ENCODE peak calls at places on chromosomes 5 and 9, in seven cellular contexts. One of them, this sample, is unnamed.

GRCh38 chr5:52063186-52063585 is 679.9 kb downstream of the ISL1 start:
- DNase-seq in HCT116: no peak
- DNase-seq in K562: no peak
- DNase-seq in A549: no peak
- DNase-seq in GM23338: no peak
- DNase-seq in SK-N-SH: no peak
- DNase-seq in HepG2: no peak
- DNase-seq in this sample: no peak

GRCh38 chr9:136228107-136228875 is 17.3 kb downstream of the QSOX2 start:
- DNase-seq in HCT116: peak
- DNase-seq in GM23338: no peak
- DNase-seq in A549: peak
- DNase-seq in K562: no peak
- DNase-seq in HepG2: peak
- DNase-seq in SK-N-SH: no peak
- DNase-seq in this sample: no peak

GRCh38 chr5:94693043-94693822 is 74.8 kb downstream of the SLF1 start:
- DNase-seq in HepG2: peak
- DNase-seq in K562: no peak
- DNase-seq in SK-N-SH: peak
- DNase-seq in A549: no peak
- DNase-seq in HCT116: peak
- DNase-seq in GM23338: peak
- DNase-seq in this sample: no peak

GRCh38 chr9:18979367-18979766 is 53.6 kb downstream of the SAXO1 start:
- DNase-seq in HCT116: no peak
- DNase-seq in GM23338: no peak
- DNase-seq in HepG2: no peak
- DNase-seq in K562: no peak
- DNase-seq in SK-N-SH: no peak
- DNase-seq in A549: no peak
- DNase-seq in this sample: no peak

GRCh38 chr5:158124606-158125316 is 265.8 kb upstream of the CLINT1 start:
- DNase-seq in HepG2: no peak
- DNase-seq in SK-N-SH: no peak
- DNase-seq in HCT116: no peak
- DNase-seq in K562: no peak
- DNase-seq in A549: no peak
- DNase-seq in GM23338: peak
- DNase-seq in this sample: no peak

GRCh38 chr5:123215929-123216702 is 127.1 kb downstream of the PRDM6 start:
- DNase-seq in GM23338: peak
- DNase-seq in A549: no peak
- DNase-seq in HepG2: no peak
- DNase-seq in HCT116: peak
- DNase-seq in K562: no peak
- DNase-seq in SK-N-SH: no peak
- DNase-seq in this sample: no peak

GRCh38 chr5:150253416-150254208 is 36.0 kb downstream of the CAMK2A start:
- DNase-seq in K562: no peak
- DNase-seq in A549: no peak
- DNase-seq in HepG2: no peak
- DNase-seq in GM23338: peak
- DNase-seq in SK-N-SH: no peak
- DNase-seq in HCT116: no peak
- DNase-seq in this sample: no peak

GRCh38 chr9:120916573-120916972 is 10.0 kb downstream of the TRAF1 start:
- DNase-seq in HCT116: no peak
- DNase-seq in K562: no peak
- DNase-seq in GM23338: peak
- DNase-seq in A549: no peak
- DNase-seq in HepG2: no peak
- DNase-seq in SK-N-SH: peak
- DNase-seq in this sample: no peak

GRCh38 chr9:92807757-92808725 is 43.4 kb upstream of the BICD2 start:
- DNase-seq in GM23338: peak
- DNase-seq in SK-N-SH: peak
- DNase-seq in K562: no peak
- DNase-seq in HCT116: no peak
- DNase-seq in HepG2: no peak
- DNase-seq in A549: no peak
- DNase-seq in this sample: no peak

GRCh38 chr9:21777701-21778100 is 24.7 kb upstream of the MTAP start:
- DNase-seq in HepG2: no peak
- DNase-seq in GM23338: peak
- DNase-seq in HCT116: peak
- DNase-seq in K562: no peak
- DNase-seq in SK-N-SH: no peak
- DNase-seq in A549: no peak
- DNase-seq in this sample: no peak

GRCh38 chr9:111851536-111851935 is 45.1 kb upstream of the UGCG start:
- DNase-seq in GM23338: peak
- DNase-seq in K562: peak
- DNase-seq in HCT116: peak
- DNase-seq in SK-N-SH: no peak
- DNase-seq in A549: peak
- DNase-seq in HepG2: no peak
- DNase-seq in this sample: no peak

GRCh38 chr5:179451813-179452196 is 98.5 kb upstream of the RUFY1 start:
- DNase-seq in K562: no peak
- DNase-seq in SK-N-SH: no peak
- DNase-seq in A549: no peak
- DNase-seq in GM23338: no peak
- DNase-seq in HCT116: no peak
- DNase-seq in HepG2: no peak
- DNase-seq in this sample: no peak

GRCh38 chr9:116647515-116647809 is 39.6 kb upstream of the TRIM32 start:
- DNase-seq in HepG2: no peak
- DNase-seq in K562: no peak
- DNase-seq in SK-N-SH: no peak
- DNase-seq in HCT116: no peak
- DNase-seq in A549: no peak
- DNase-seq in GM23338: no peak
- DNase-seq in this sample: no peak

GRCh38 chr9:114928092-114928491 is 2.3 kb downstream of the TNFSF8 start:
- DNase-seq in K562: no peak
- DNase-seq in HCT116: no peak
- DNase-seq in SK-N-SH: no peak
- DNase-seq in GM23338: no peak
- DNase-seq in A549: no peak
- DNase-seq in HepG2: no peak
- DNase-seq in this sample: no peak

GRCh38 chr9:96587295-96587694 is 32.3 kb downstream of the CDC14B start:
- DNase-seq in GM23338: no peak
- DNase-seq in HepG2: no peak
- DNase-seq in A549: no peak
- DNase-seq in HCT116: no peak
- DNase-seq in K562: no peak
- DNase-seq in SK-N-SH: no peak
- DNase-seq in this sample: no peak

GRCh38 chr5:143582176-143582575 is 178.7 kb upstream of the NR3C1 start:
- DNase-seq in A549: no peak
- DNase-seq in HepG2: no peak
- DNase-seq in SK-N-SH: no peak
- DNase-seq in K562: no peak
- DNase-seq in HCT116: no peak
- DNase-seq in GM23338: peak
- DNase-seq in this sample: no peak

GRCh38 chr5:136629125-136629790 is 263.9 kb upstream of the TRPC7 start:
- DNase-seq in HCT116: no peak
- DNase-seq in SK-N-SH: peak
- DNase-seq in A549: no peak
- DNase-seq in HepG2: no peak
- DNase-seq in GM23338: no peak
- DNase-seq in K562: no peak
- DNase-seq in this sample: no peak

GRCh38 chr5:172830876-172831662 is 3.0 kb upstream of the ERGIC1 start:
- DNase-seq in GM23338: no peak
- DNase-seq in HepG2: no peak
- DNase-seq in SK-N-SH: no peak
- DNase-seq in HCT116: no peak
- DNase-seq in K562: no peak
- DNase-seq in A549: no peak
- DNase-seq in this sample: no peak

GRCh38 chr9:124045076-124045829 is 33.7 kb downstream of the LHX2 start:
- DNase-seq in HepG2: no peak
- DNase-seq in SK-N-SH: peak
- DNase-seq in K562: no peak
- DNase-seq in HCT116: no peak
- DNase-seq in GM23338: peak
- DNase-seq in A549: no peak
- DNase-seq in this sample: no peak

GRCh38 chr5:77518304-77518703 is 26.2 kb upstream of the WDR41 start:
- DNase-seq in GM23338: peak
- DNase-seq in K562: peak
- DNase-seq in HCT116: peak
- DNase-seq in HepG2: peak
- DNase-seq in SK-N-SH: peak
- DNase-seq in A549: peak
- DNase-seq in this sample: no peak

GRCh38 chr9:6015278-6016157 is at the start of gene RANBP6:
- DNase-seq in K562: peak
- DNase-seq in A549: peak
- DNase-seq in HepG2: peak
- DNase-seq in HCT116: peak
- DNase-seq in SK-N-SH: peak
- DNase-seq in GM23338: peak
- DNase-seq in this sample: peak

GRCh38 chr9:88973281-88974045 is 17.8 kb upstream of the S1PR3 start:
- DNase-seq in K562: no peak
- DNase-seq in HCT116: no peak
- DNase-seq in HepG2: no peak
- DNase-seq in GM23338: peak
- DNase-seq in A549: no peak
- DNase-seq in SK-N-SH: peak
- DNase-seq in this sample: no peak

GRCh38 chr9:23829580-23830458 is 3.8 kb upstream of the ELAVL2 start:
- DNase-seq in A549: no peak
- DNase-seq in HepG2: peak
- DNase-seq in HCT116: no peak
- DNase-seq in GM23338: peak
- DNase-seq in SK-N-SH: no peak
- DNase-seq in K562: no peak
- DNase-seq in this sample: no peak

GRCh38 chr9:97528529-97529230 is 27.2 kb downstream of the TMOD1 start:
- DNase-seq in GM23338: peak
- DNase-seq in A549: no peak
- DNase-seq in SK-N-SH: no peak
- DNase-seq in HepG2: no peak
- DNase-seq in HCT116: no peak
- DNase-seq in K562: no peak
- DNase-seq in this sample: no peak

GRCh38 chr9:35726876-35727438 is 5.0 kb downstream of the TLN1 start:
- DNase-seq in GM23338: peak
- DNase-seq in HCT116: no peak
- DNase-seq in A549: no peak
- DNase-seq in SK-N-SH: no peak
- DNase-seq in HepG2: peak
- DNase-seq in K562: no peak
- DNase-seq in this sample: no peak

DNA sequence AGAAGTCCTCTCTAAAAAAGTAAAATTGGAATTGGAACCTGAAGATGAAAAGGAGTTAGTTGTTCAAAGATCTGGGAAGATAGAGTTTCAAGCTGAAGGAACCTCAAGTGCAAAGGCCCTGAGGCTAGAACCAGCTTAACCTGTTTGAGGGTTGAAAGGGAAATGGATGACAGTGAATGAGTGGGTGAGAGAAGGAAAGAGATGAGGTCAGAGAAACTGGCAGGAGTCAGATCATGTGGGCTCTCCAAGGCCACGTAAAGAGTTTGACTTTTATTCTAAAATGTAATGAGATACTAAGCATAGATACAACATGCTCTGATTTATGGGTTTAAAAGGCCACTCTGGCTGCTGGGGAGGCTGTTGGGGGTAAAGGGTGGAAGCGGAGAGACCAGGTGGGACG is 2.5 kb upstream of the RAD23B start:
- DNase-seq in SK-N-SH: no peak
- DNase-seq in K562: no peak
- DNase-seq in HCT116: peak
- DNase-seq in A549: no peak
- DNase-seq in HepG2: no peak
- DNase-seq in GM23338: peak
- DNase-seq in this sample: no peak
- H3K27ac ChIP-seq in SK-N-SH: no peak
- H3K27ac ChIP-seq in K562: no peak
- H3K27ac ChIP-seq in HCT116: peak
- H3K27ac ChIP-seq in A549: no peak
- H3K27ac ChIP-seq in HepG2: no peak
- H3K27ac ChIP-seq in GM23338: no peak
- H3K27ac ChIP-seq in this sample: no peak

DNA sequence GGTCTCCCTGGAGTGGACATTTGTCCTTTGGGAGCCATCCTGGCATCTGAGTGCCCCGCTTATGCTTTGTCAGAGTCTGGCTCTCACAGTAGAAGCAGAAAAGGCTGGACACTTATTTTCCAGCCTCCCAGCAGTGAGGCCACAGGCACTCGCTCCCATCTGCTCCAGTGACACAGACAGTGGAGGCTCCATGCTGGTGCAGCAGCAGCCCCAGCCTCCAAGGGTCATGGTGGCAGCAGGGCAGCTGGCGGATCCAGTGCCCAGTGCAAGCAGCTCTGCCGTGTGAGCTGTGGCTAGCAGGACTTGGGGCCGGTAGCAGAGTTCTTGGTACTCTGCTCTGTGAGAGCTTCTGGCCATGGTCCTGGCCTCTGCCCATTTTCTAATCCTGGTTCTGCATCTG is 157.3 kb upstream of the ALDH1B1 start:
- DNase-seq in HCT116: no peak
- DNase-seq in A549: no peak
- DNase-seq in HepG2: no peak
- DNase-seq in GM23338: no peak
- DNase-seq in SK-N-SH: peak
- DNase-seq in K562: no peak
- DNase-seq in this sample: no peak
- TF ChIP-seq REST in HCT116: no peak
- TF ChIP-seq REST in A549: no peak
- TF ChIP-seq REST in HepG2: no peak
- TF ChIP-seq REST in GM23338: no peak
- TF ChIP-seq REST in SK-N-SH: no peak
- TF ChIP-seq REST in K562: no peak
- TF ChIP-seq REST in this sample: no peak

GRCh38 chr5:169431386-169431785 is 130.4 kb upstream of the SLIT3 start:
- DNase-seq in SK-N-SH: no peak
- DNase-seq in HCT116: no peak
- DNase-seq in K562: no peak
- DNase-seq in GM23338: no peak
- DNase-seq in A549: peak
- DNase-seq in HepG2: no peak
- DNase-seq in this sample: no peak
- H3K27ac ChIP-seq in SK-N-SH: no peak
- H3K27ac ChIP-seq in HCT116: no peak
- H3K27ac ChIP-seq in K562: no peak
- H3K27ac ChIP-seq in GM23338: no peak
- H3K27ac ChIP-seq in A549: peak
- H3K27ac ChIP-seq in HepG2: no peak
- H3K27ac ChIP-seq in this sample: no peak

DNA sequence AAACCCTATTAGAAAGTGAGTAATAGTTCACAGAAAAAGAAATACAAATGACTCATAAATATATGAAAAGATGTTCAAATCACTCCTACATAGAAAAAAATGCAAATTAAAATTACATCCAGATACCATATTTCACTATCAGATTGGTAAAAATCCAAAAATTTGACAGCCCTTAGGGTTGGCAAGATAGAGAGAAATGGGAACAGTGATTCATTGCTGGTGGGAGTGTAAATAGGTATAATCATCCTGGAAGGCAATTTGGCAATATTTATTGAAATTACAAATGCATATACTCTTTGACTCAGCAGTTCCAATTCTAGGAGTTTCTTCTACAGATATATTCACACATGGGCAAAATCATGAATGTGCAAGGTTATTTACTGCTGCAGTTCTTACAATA is 273.5 kb downstream of the NR2F1-AS1 start:
- DNase-seq in GM23338: no peak
- DNase-seq in SK-N-SH: no peak
- DNase-seq in HepG2: no peak
- DNase-seq in A549: no peak
- DNase-seq in K562: no peak
- DNase-seq in HCT116: no peak
- DNase-seq in this sample: no peak
- TF ChIP-seq REST in GM23338: no peak
- TF ChIP-seq REST in SK-N-SH: no peak
- TF ChIP-seq REST in HepG2: no peak
- TF ChIP-seq REST in A549: no peak
- TF ChIP-seq REST in K562: no peak
- TF ChIP-seq REST in HCT116: no peak
- TF ChIP-seq REST in this sample: no peak

This sample was measured in HL-60.